ENCODE peak calls at places on chromosome 12, in nine cellular contexts. One of them, this sample, is unnamed.

GRCh38 chr12:21819236-21819635 is 44.7 kb upstream of the KCNJ8 start:
- DNase-seq in NCI-H146: no peak
- DNase-seq in HCT116: no peak
- DNase-seq in MV-4-11: no peak
- DNase-seq in mucosa of gallbladder: no peak
- DNase-seq in Ammon's horn: no peak
- DNase-seq in caudate nucleus: no peak
- DNase-seq in NCI-H82: no peak
- DNase-seq in NT2/D1: no peak
- DNase-seq in this sample: no peak

GRCh38 chr12:108150436-108150835 is 21.3 kb downstream of the WSCD2 start:
- DNase-seq in NT2/D1: no peak
- DNase-seq in NCI-H82: no peak
- DNase-seq in MV-4-11: no peak
- DNase-seq in mucosa of gallbladder: no peak
- DNase-seq in Ammon's horn: no peak
- DNase-seq in caudate nucleus: no peak
- DNase-seq in NCI-H146: no peak
- DNase-seq in HCT116: no peak
- DNase-seq in this sample: no peak

GRCh38 chr12:131129839-131130238 is 176.1 kb downstream of the ADGRD1 start:
- DNase-seq in MV-4-11: peak
- DNase-seq in NT2/D1: no peak
- DNase-seq in NCI-H146: peak
- DNase-seq in Ammon's horn: no peak
- DNase-seq in NCI-H82: no peak
- DNase-seq in mucosa of gallbladder: no peak
- DNase-seq in caudate nucleus: no peak
- DNase-seq in HCT116: no peak
- DNase-seq in this sample: no peak

GRCh38 chr12:91009319-91009950 is 4.7 kb upstream of the EPYC start:
- DNase-seq in HCT116: no peak
- DNase-seq in MV-4-11: no peak
- DNase-seq in NT2/D1: no peak
- DNase-seq in caudate nucleus: no peak
- DNase-seq in NCI-H146: no peak
- DNase-seq in mucosa of gallbladder: no peak
- DNase-seq in Ammon's horn: no peak
- DNase-seq in NCI-H82: no peak
- DNase-seq in this sample: no peak

GRCh38 chr12:106281056-106281782 is 21.3 kb upstream of the TCP11L2 start:
- DNase-seq in MV-4-11: no peak
- DNase-seq in HCT116: no peak
- DNase-seq in NT2/D1: no peak
- DNase-seq in caudate nucleus: no peak
- DNase-seq in NCI-H146: peak
- DNase-seq in Ammon's horn: no peak
- DNase-seq in mucosa of gallbladder: no peak
- DNase-seq in NCI-H82: no peak
- DNase-seq in this sample: no peak

GRCh38 chr12:49279706-49280159 is 14.9 kb downstream of the TUBA1C start:
- DNase-seq in NT2/D1: no peak
- DNase-seq in Ammon's horn: no peak
- DNase-seq in NCI-H146: peak
- DNase-seq in HCT116: no peak
- DNase-seq in mucosa of gallbladder: no peak
- DNase-seq in caudate nucleus: peak
- DNase-seq in MV-4-11: peak
- DNase-seq in NCI-H82: peak
- DNase-seq in this sample: no peak

GRCh38 chr12:13152756-13153155 is 43.8 kb upstream of the EMP1 start:
- DNase-seq in mucosa of gallbladder: no peak
- DNase-seq in caudate nucleus: no peak
- DNase-seq in NCI-H82: no peak
- DNase-seq in MV-4-11: no peak
- DNase-seq in HCT116: no peak
- DNase-seq in Ammon's horn: no peak
- DNase-seq in NT2/D1: no peak
- DNase-seq in NCI-H146: no peak
- DNase-seq in this sample: no peak

GRCh38 chr12:49365542-49365941 is 1.7 kb upstream of the SPATS2 start:
- DNase-seq in caudate nucleus: no peak
- DNase-seq in NT2/D1: no peak
- DNase-seq in mucosa of gallbladder: no peak
- DNase-seq in MV-4-11: peak
- DNase-seq in NCI-H82: no peak
- DNase-seq in NCI-H146: no peak
- DNase-seq in HCT116: no peak
- DNase-seq in Ammon's horn: no peak
- DNase-seq in this sample: no peak

GRCh38 chr12:55850893-55851292 is 8.2 kb upstream of the MMP19 start:
- DNase-seq in mucosa of gallbladder: no peak
- DNase-seq in Ammon's horn: no peak
- DNase-seq in NCI-H146: no peak
- DNase-seq in NT2/D1: peak
- DNase-seq in caudate nucleus: no peak
- DNase-seq in NCI-H82: no peak
- DNase-seq in MV-4-11: no peak
- DNase-seq in HCT116: no peak
- DNase-seq in this sample: no peak

GRCh38 chr12:116599285-116600122 is 40.3 kb downstream of the MAP1LC3B2 start:
- DNase-seq in NCI-H146: no peak
- DNase-seq in HCT116: peak
- DNase-seq in Ammon's horn: peak
- DNase-seq in caudate nucleus: peak
- DNase-seq in MV-4-11: peak
- DNase-seq in NT2/D1: peak
- DNase-seq in NCI-H82: peak
- DNase-seq in mucosa of gallbladder: peak
- DNase-seq in this sample: peak

GRCh38 chr12:100995201-100995600 is 200.6 kb downstream of the ANO4 start:
- DNase-seq in Ammon's horn: no peak
- DNase-seq in NCI-H146: no peak
- DNase-seq in caudate nucleus: no peak
- DNase-seq in NT2/D1: peak
- DNase-seq in MV-4-11: peak
- DNase-seq in mucosa of gallbladder: no peak
- DNase-seq in NCI-H82: no peak
- DNase-seq in HCT116: no peak
- DNase-seq in this sample: no peak

GRCh38 chr12:95412826-95413311 is 61.1 kb upstream of the METAP2 start:
- DNase-seq in caudate nucleus: no peak
- DNase-seq in MV-4-11: no peak
- DNase-seq in mucosa of gallbladder: no peak
- DNase-seq in NT2/D1: no peak
- DNase-seq in Ammon's horn: no peak
- DNase-seq in NCI-H146: no peak
- DNase-seq in HCT116: peak
- DNase-seq in NCI-H82: peak
- DNase-seq in this sample: no peak

GRCh38 chr12:95473440-95473946 is 459 bp upstream of the METAP2 start:
- DNase-seq in NT2/D1: no peak
- DNase-seq in Ammon's horn: peak
- DNase-seq in mucosa of gallbladder: peak
- DNase-seq in NCI-H82: peak
- DNase-seq in HCT116: peak
- DNase-seq in NCI-H146: peak
- DNase-seq in MV-4-11: peak
- DNase-seq in caudate nucleus: peak
- DNase-seq in this sample: no peak

GRCh38 chr12:107990325-107990724 is 138.8 kb upstream of the WSCD2 start:
- DNase-seq in caudate nucleus: no peak
- DNase-seq in mucosa of gallbladder: peak
- DNase-seq in MV-4-11: no peak
- DNase-seq in NCI-H146: peak
- DNase-seq in NT2/D1: peak
- DNase-seq in Ammon's horn: peak
- DNase-seq in HCT116: peak
- DNase-seq in NCI-H82: peak
- DNase-seq in this sample: no peak

GRCh38 chr12:87127272-87127671 is 871.1 kb upstream of the MGAT4C start:
- DNase-seq in NCI-H82: no peak
- DNase-seq in mucosa of gallbladder: no peak
- DNase-seq in NCI-H146: no peak
- DNase-seq in Ammon's horn: peak
- DNase-seq in caudate nucleus: no peak
- DNase-seq in HCT116: no peak
- DNase-seq in NT2/D1: no peak
- DNase-seq in MV-4-11: no peak
- DNase-seq in this sample: no peak

GRCh38 chr12:45667761-45668160 is 61.7 kb upstream of the ARID2 start:
- DNase-seq in mucosa of gallbladder: no peak
- DNase-seq in HCT116: no peak
- DNase-seq in NT2/D1: no peak
- DNase-seq in caudate nucleus: no peak
- DNase-seq in MV-4-11: no peak
- DNase-seq in NCI-H82: no peak
- DNase-seq in Ammon's horn: no peak
- DNase-seq in NCI-H146: no peak
- DNase-seq in this sample: no peak